ENCODE peak calls at places on chromosome 19, in four cellular contexts. D is heart left ventricle, F is ovary, L is breast epithelium. C is an unnamed sample.

GRCh38 chr19:11421607-11422098 is 2.5 kb upstream of the RGL3 start:
- DNase-seq in D (peak), F (no peak), L (no peak), C (no peak)

GRCh38 chr19:1668339-1669123 is 16.1 kb upstream of the TCF3 start:
- DNase-seq in D (no peak), F (no peak), L (no peak), C (no peak)

GRCh38 chr19:58203814-58204475 is 21.1 kb downstream of the ZNF274 start:
- DNase-seq in D (no peak), F (no peak), L (no peak), C (no peak)

GRCh38 chr19:34260771-34261173 is 6.4 kb downstream of the GARRE1 start:
- DNase-seq in D (no peak), F (no peak), L (no peak), C (peak)

GRCh38 chr19:35846038-35846668 is 6.2 kb downstream of the NPHS1 start:
- DNase-seq in D (no peak), F (no peak), L (no peak), C (no peak)

GRCh38 chr19:29457413-29457812 is 68.4 kb upstream of the VSTM2B start:
- DNase-seq in D (no peak), F (no peak), L (no peak), C (no peak)

GRCh38 chr19:5303208-5303607 is 37.4 kb downstream of the PTPRS start:
- DNase-seq in D (no peak), F (no peak), L (no peak), C (no peak)

GRCh38 chr19:342801-343421 is 1.7 kb downstream of the MIER2 start:
- DNase-seq in D (peak), F (peak), L (no peak), C (no peak)

GRCh38 chr19:30160426-30160825 is 211.8 kb upstream of the ZNF536 start:
- DNase-seq in D (no peak), F (no peak), L (no peak), C (no peak)

GRCh38 chr19:35991731-35992450 is 3.1 kb upstream of the SDHAF1 start:
- DNase-seq in D (no peak), F (no peak), L (no peak), C (no peak)

GRCh38 chr19:30785728-30786127 is 413.5 kb downstream of the ZNF536 start:
- DNase-seq in D (no peak), F (no peak), L (no peak), C (no peak)

GRCh38 chr19:35528218-35529038 is at the start of gene SBSN:
- DNase-seq in D (no peak), F (no peak), L (no peak), C (no peak)

GRCh38 chr19:33512580-33513137 is 8.9 kb downstream of the PEPD start:
- DNase-seq in D (no peak), F (no peak), L (no peak), C (no peak)

GRCh38 chr19:42420055-42420544 is 7.1 kb downstream of the LIPE start:
- DNase-seq in D (no peak), F (no peak), L (no peak), C (no peak)

GRCh38 chr19:5749505-5749904 is 29.1 kb downstream of the CATSPERD start:
- DNase-seq in D (no peak), F (no peak), L (no peak), C (no peak)

GRCh38 chr19:57706346-57706745 is 2.7 kb downstream of the ZNF154 start:
- DNase-seq in D (no peak), F (no peak), L (no peak), C (no peak)

GRCh38 chr19:18421371-18421959 is 2.3 kb downstream of the SSBP4 start:
- DNase-seq in D (no peak), F (no peak), L (no peak), C (no peak)

GRCh38 chr19:1470864-1471513 is 8.0 kb downstream of the C19orf25 start:
- DNase-seq in D (no peak), F (no peak), L (no peak), C (no peak)

GRCh38 chr19:2561895-2562294 is 86.0 kb downstream of the GADD45B start:
- DNase-seq in D (peak), F (no peak), L (no peak), C (no peak)

GRCh38 chr19:6774821-6775707 is 2.6 kb downstream of the VAV1 start:
- DNase-seq in D (no peak), F (no peak), L (no peak), C (no peak)

GRCh38 chr19:13935765-13936486 is 2.3 kb downstream of the PODNL1 start:
- DNase-seq in D (no peak), F (no peak), L (no peak), C (no peak)

GRCh38 chr19:17703823-17704463 is 15.3 kb upstream of the MAP1S start:
- DNase-seq in D (no peak), F (no peak), L (no peak), C (no peak)

GRCh38 chr19:31164666-31165265 is 184.5 kb downstream of the TSHZ3 start:
- DNase-seq in D (no peak), F (no peak), L (no peak), C (no peak)

GRCh38 chr19:29579308-29579910 is 26.7 kb upstream of the POP4 start:
- DNase-seq in D (no peak), F (no peak), L (peak), C (peak)

GRCh38 chr19:12379732-12380443 is 14.4 kb upstream of the ZNF442 start:
- DNase-seq in D (no peak), F (no peak), L (no peak), C (no peak)

GRCh38 chr19:18415177-18415867 is 3.9 kb upstream of the SSBP4 start:
- DNase-seq in D (peak), F (peak), L (no peak), C (peak)

GRCh38 chr19:570315-570714 is 2.1 kb upstream of the BSG start:
- DNase-seq in D (peak), F (no peak), L (no peak), C (peak)

GRCh38 chr19:42176990-42177685 is 40.3 kb downstream of the DEDD2 start:
- DNase-seq in D (peak), F (peak), L (peak), C (no peak)

GRCh38 chr19:18660051-18660910 is 23.2 kb upstream of the CRTC1 start:
- DNase-seq in D (peak), F (no peak), L (no peak), C (no peak)

GRCh38 chr19:56167064-56167578 is 8.7 kb upstream of the GALP start:
- DNase-seq in D (no peak), F (no peak), L (no peak), C (no peak)

GRCh38 chr19:17227798-17228367 is 1.9 kb downstream of the OCEL1 start:
- DNase-seq in D (peak), F (no peak), L (no peak), C (no peak)

GRCh38 chr19:27733551-27734266 is 1479.2 kb downstream of the UQCRFS1 start:
- DNase-seq in D (no peak), F (no peak), L (no peak), C (no peak)

GRCh38 chr19:28221736-28222135 is 991.2 kb downstream of the UQCRFS1 start:
- DNase-seq in D (no peak), F (no peak), L (no peak), C (no peak)

GRCh38 chr19:7851623-7852500 is 21.8 kb downstream of the EVI5L start:
- DNase-seq in D (no peak), F (no peak), L (no peak), C (no peak)

GRCh38 chr19:872266-872951 is 12.9 kb downstream of the CFD start:
- DNase-seq in D (peak), F (peak), L (no peak), C (no peak)

GRCh38 chr19:372306-372890 is 27.8 kb upstream of the MIER2 start:
- DNase-seq in D (peak), F (peak), L (no peak), C (no peak)

GRCh38 chr19:1942078-1942933 is 1.3 kb downstream of the CSNK1G2 start:
- DNase-seq in D (peak), F (peak), L (peak), C (peak)

GRCh38 chr19:49808762-49809154 is 4.3 kb downstream of the FUZ start:
- DNase-seq in D (peak), F (peak), L (peak), C (peak)
- TF ChIP-seq POLR2A in D (no peak), F (peak), L (peak), C (no peak)

GRCh38 chr19:47209323-47210179 is 21.4 kb downstream of the BBC3 start:
- DNase-seq in D (no peak), F (no peak), L (no peak), C (no peak)
- H3K27ac ChIP-seq in D (peak), F (no peak), L (no peak), C (no peak)

GRCh38 chr19:52535831-52536800 is 8.6 kb downstream of the ZNF808 start:
- DNase-seq in D (peak), F (peak), L (peak), C (peak)
- TF ChIP-seq POLR2A in D (no peak), F (no peak), L (no peak), C (no peak)

DNA sequence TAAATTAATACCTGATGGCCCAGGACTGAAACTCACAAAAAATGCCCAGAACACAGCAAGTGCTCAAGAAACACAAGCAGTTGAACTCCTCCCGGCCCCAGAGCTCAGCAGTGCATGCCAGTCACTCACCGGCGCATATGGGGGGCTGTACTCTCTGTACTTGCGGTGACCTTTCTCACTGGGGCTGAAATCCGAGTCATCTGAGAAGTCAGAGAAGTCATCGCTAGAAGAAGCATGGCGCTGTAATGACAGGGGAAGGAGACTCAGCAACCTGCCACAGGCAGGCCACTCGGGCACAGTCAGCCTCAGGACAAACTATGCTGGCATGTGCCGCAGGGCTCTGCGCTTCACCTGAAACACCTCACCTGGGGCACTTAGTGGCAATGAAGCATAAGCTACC is 19.7 kb downstream of the ZC3H4 start:
- DNase-seq in D (peak), F (no peak), L (no peak), C (no peak)
- H3K27ac ChIP-seq in D (no peak), F (no peak), L (peak), C (peak)

GRCh38 chr19:3670796-3671679 is 29.2 kb downstream of the PIP5K1C start:
- DNase-seq in D (peak), F (peak), L (no peak), C (no peak)
- TF ChIP-seq POLR2A in D (no peak), F (peak), L (no peak), C (no peak)

GRCh38 chr19:15318241-15318691 is 14.1 kb downstream of the BRD4 start:
- DNase-seq in D (no peak), F (no peak), L (no peak), C (no peak)
- H3K27ac ChIP-seq in D (peak), F (no peak), L (no peak), C (peak)

GRCh38 chr19:43533546-43534304 is 737 bp downstream of the ZNF575 start:
- DNase-seq in D (peak), F (peak), L (peak), C (peak)
- TF ChIP-seq POLR2A in D (no peak), F (no peak), L (no peak), C (no peak)

DNA sequence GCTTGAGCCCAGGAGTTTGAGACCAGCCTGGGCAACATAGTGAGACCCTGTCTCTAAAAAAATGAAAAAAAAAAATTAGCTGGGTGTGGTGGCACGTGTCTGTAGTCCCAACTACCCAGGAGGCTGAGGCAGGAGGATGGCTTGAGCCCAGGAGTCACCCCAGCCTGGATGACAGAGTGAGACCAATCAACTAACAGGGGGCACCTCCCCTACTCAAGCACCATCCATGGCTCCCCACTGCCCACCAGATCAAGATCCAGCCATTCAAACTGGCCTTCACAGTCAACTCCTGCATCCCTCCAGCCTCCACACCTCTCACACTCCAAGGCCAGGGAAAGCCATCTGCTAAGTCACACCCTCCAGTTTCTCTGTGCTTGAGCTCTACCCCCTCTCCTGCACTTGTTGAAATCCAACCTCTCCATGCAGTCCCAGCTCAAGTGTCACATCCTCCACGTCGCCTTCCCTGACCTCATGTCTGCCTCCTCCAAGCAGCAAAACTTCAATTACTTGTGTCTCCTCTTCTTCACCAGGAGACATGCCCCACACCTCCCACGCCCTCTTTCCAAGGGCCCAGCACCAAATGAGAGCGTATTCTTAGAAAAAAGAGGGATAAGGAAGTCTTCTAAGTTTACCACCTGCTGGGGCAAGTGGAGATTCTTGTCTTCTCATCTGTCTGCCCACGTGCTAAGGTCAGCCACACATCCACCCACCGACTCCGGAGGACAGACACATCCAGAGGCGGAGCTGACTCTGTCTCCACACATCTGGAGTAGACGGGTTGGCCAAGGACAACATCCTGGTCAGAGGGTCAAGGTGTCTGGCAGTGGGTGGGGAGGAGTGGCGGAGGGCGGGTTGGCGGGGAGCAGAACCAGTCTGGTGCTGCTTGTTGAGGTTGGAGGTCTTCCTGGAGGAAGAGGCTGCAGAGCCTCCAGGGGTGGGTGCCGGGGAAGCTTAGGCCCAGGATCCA is 974 bp upstream of the CYP4F22 start:
- DNase-seq in D (no peak), F (no peak), L (no peak), C (no peak)
- H3K27ac ChIP-seq in D (no peak), F (no peak), L (no peak), C (no peak)

GRCh38 chr19:45767881-45768643 is 990 bp downstream of the SIX5 start:
- DNase-seq in D (peak), F (peak), L (peak), C (peak)
- TF ChIP-seq POLR2A in D (no peak), F (peak), L (no peak), C (no peak)

GRCh38 chr19:38213469-38213868 is 10.6 kb downstream of the DPF1 start:
- DNase-seq in D (peak), F (no peak), L (no peak), C (peak)
- H3K27ac ChIP-seq in D (no peak), F (no peak), L (no peak), C (no peak)

C was measured in suprapubic skin.